ENCODE peak calls at places on chromosomes 6 and 20, in ten cellular contexts. A is GDM1; D is tibial artery; I is COLO829; E is NCI-H1417; Y is central memory CD4-positive, alpha-beta T cell; T is LoVo; X is gastrocnemius medialis; M is GM10248; Q is lower leg skin. H is an unnamed sample.

GRCh38 chr6:33207569-33208088 is 671 bp upstream of the RING1 start:
- DNase-seq in Y (no peak), E (peak), I (no peak), Q (peak), M (no peak), D (peak), X (no peak), A (no peak), T (peak), H (peak)

GRCh38 chr6:81241126-81241525 is 511.4 kb downstream of the TENT5A start:
- DNase-seq in I (no peak), E (no peak), Y (no peak), Q (no peak), X (no peak), A (no peak), D (no peak), T (no peak), M (no peak), H (peak)

GRCh38 chr6:37653933-37654565 is 43.6 kb downstream of the MDGA1 start:
- DNase-seq in D (no peak), A (no peak), M (peak), E (no peak), I (peak), Q (no peak), Y (no peak), X (no peak), T (peak), H (peak)

GRCh38 chr20:57072184-57072583 is 194.3 kb downstream of the BMP7 start:
- DNase-seq in Y (no peak), Q (no peak), M (no peak), I (no peak), T (no peak), D (peak), A (no peak), X (no peak), E (no peak), H (no peak)

GRCh38 chr6:8415305-8415704 is 20.0 kb downstream of the SLC35B3 start:
- DNase-seq in I (no peak), X (no peak), M (no peak), T (no peak), E (no peak), Y (no peak), A (no peak), Q (no peak), D (no peak), H (no peak)

GRCh38 chr6:139943391-139943790 is 568.9 kb upstream of the CITED2 start:
- DNase-seq in E (no peak), Y (no peak), X (no peak), T (peak), D (no peak), A (no peak), I (no peak), M (no peak), Q (no peak), H (peak)

GRCh38 chr6:161152904-161153662 is 120.8 kb downstream of the AGPAT4 start:
- DNase-seq in A (no peak), T (no peak), X (no peak), D (no peak), Y (no peak), Q (no peak), E (no peak), M (peak), I (no peak), H (no peak)

GRCh38 chr6:45187841-45188240 is 140.3 kb upstream of the RUNX2 start:
- DNase-seq in I (no peak), X (no peak), E (no peak), M (no peak), T (no peak), Q (no peak), A (no peak), Y (no peak), D (no peak), H (peak)

GRCh38 chr20:48779435-48779834 is 48.4 kb downstream of the PREX1 start:
- DNase-seq in D (no peak), Y (no peak), X (no peak), M (no peak), Q (no peak), A (no peak), E (no peak), I (no peak), T (no peak), H (no peak)

GRCh38 chr20:23393999-23394775 is 27.1 kb downstream of the NAPB start:
- DNase-seq in I (no peak), D (no peak), A (no peak), M (no peak), T (no peak), Q (no peak), X (peak), Y (no peak), E (no peak), H (no peak)

GRCh38 chr6:65229768-65230167 is 477.3 kb downstream of the EYS start:
- DNase-seq in I (no peak), T (no peak), M (no peak), Y (no peak), Q (no peak), D (no peak), X (no peak), A (no peak), E (no peak), H (no peak)

GRCh38 chr6:15296735-15297134 is 50.9 kb downstream of the JARID2 start:
- DNase-seq in X (no peak), I (no peak), M (peak), T (no peak), E (no peak), A (peak), D (no peak), Q (no peak), Y (no peak), H (no peak)

GRCh38 chr20:20362774-20363435 is 5.0 kb upstream of the INSM1 start:
- DNase-seq in D (no peak), I (no peak), Q (no peak), Y (no peak), E (peak), M (no peak), X (no peak), A (no peak), T (no peak), H (no peak)

GRCh38 chr6:135883045-135883444 is 31.5 kb downstream of the PDE7B start:
- DNase-seq in Q (no peak), X (no peak), M (no peak), E (no peak), T (no peak), Y (no peak), I (no peak), D (no peak), A (no peak), H (no peak)

GRCh38 chr6:10838794-10839333 is 525 bp upstream of the MAK start:
- DNase-seq in T (no peak), Y (no peak), M (peak), I (no peak), X (no peak), E (peak), D (no peak), Q (no peak), A (no peak), H (no peak)